ENCODE peak calls at places on chromosome 1, in nine cellular contexts. Z, K, F, D, V, L, E, R and X are unnamed samples. For H3K9me3, the result is how much of the 10 kb centered on the place peaks cover.

GRCh38 chr1:156248323-156248683 is 447 bp upstream of the PAQR6 start:
- DNase-seq in D (no peak), E (no peak), V (no peak), R (no peak), F (no peak), L (no peak), K (no peak), Z (no peak), X (no peak)

GRCh38 chr1:227729881-227730629 is 5.0 kb downstream of the JMJD4 start:
- DNase-seq in D (no peak), E (peak), R (no peak), F (no peak), K (peak), L (peak), V (no peak), Z (peak), X (no peak)

GRCh38 chr1:159594581-159594980 is 7.0 kb downstream of the APCS start:
- DNase-seq in D (no peak), R (no peak), F (no peak), E (no peak), Z (no peak), L (no peak), K (no peak), V (no peak), X (no peak)

GRCh38 chr1:157496121-157496526 is 56.2 kb downstream of the FCRL5 start:
- DNase-seq in D (no peak), L (peak), K (no peak), F (no peak), R (no peak), V (no peak), Z (no peak), E (peak), X (no peak)

GRCh38 chr1:145706282-145706681 is 886 bp downstream of the PDZK1 start:
- DNase-seq in F (no peak), R (no peak), D (no peak), V (no peak), L (peak), Z (no peak), E (no peak), K (no peak), X (peak)

GRCh38 chr1:212775241-212775640 is 16.3 kb downstream of the NSL1 start:
- DNase-seq in V (no peak), K (no peak), F (no peak), E (no peak), D (no peak), Z (no peak), R (no peak), L (no peak), X (no peak)

GRCh38 chr1:203035111-203036000 is 9.1 kb downstream of the PPFIA4 start:
- DNase-seq in D (no peak), K (no peak), L (no peak), Z (no peak), F (no peak), R (peak), E (no peak), V (no peak), X (no peak)

GRCh38 chr1:192602757-192603156 is 27.2 kb downstream of the RGS1 start:
- DNase-seq in D (no peak), K (no peak), Z (no peak), R (no peak), E (no peak), L (no peak), V (no peak), F (no peak), X (no peak)

GRCh38 chr1:205312866-205313680 is 8.5 kb downstream of the NUAK2 start:
- DNase-seq in F (no peak), K (no peak), R (no peak), L (no peak), V (no peak), E (no peak), D (no peak), Z (no peak), X (no peak)

DNA sequence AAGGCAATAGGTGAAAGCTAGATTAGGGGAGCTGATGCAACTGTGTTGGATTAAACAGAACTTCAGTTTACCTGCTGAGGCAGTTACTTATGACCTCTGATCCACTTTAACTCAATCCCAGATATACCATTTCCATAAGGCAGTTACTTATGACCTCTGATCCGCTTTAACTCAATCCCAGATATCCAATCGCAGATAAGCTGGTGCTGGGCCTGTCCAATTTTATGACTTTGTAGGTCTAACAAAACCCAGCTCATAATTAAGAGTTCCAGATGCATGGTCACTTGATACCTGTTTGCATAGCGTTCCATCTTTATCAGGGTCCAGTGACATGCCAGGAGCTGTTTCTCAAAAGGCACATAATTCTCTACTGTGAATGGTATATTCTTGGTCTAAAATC is 396.0 kb downstream of the AGBL4 start:
- DNase-seq in V (no peak), Z (no peak), F (no peak), E (no peak), D (no peak), L (no peak), R (no peak), K (no peak), X (no peak)
- H3K9me3 ChIP-seq in V (under half), Z (under half), F (under half), E (under half), D (under half), L (under half), R (under half), K (under half), X (under half)

GRCh38 chr1:64092851-64093371 is 110.5 kb upstream of the UBE2U start:
- DNase-seq in R (no peak), V (no peak), L (no peak), E (no peak), D (no peak), Z (no peak), F (no peak), K (no peak), X (no peak)

GRCh38 chr1:64090436-64090835 is 113.0 kb upstream of the UBE2U start:
- DNase-seq in F (no peak), E (no peak), R (no peak), L (no peak), D (no peak), V (no peak), Z (no peak), K (no peak), X (no peak)

GRCh38 chr1:64082459-64082858 is 121.0 kb upstream of the UBE2U start:
- DNase-seq in V (no peak), L (no peak), F (no peak), E (no peak), D (no peak), Z (no peak), K (no peak), R (no peak), X (peak)

GRCh38 chr1:64084451-64084850 is 119.0 kb upstream of the UBE2U start:
- DNase-seq in L (no peak), E (no peak), K (no peak), D (no peak), R (no peak), Z (no peak), F (no peak), V (no peak), X (no peak)

GRCh38 chr1:64087768-64088167 is 115.7 kb upstream of the UBE2U start:
- DNase-seq in E (no peak), D (no peak), K (no peak), R (no peak), Z (no peak), F (no peak), L (no peak), V (no peak), X (peak)
- H3K27ac ChIP-seq in E (no peak), D (no peak), K (no peak), R (no peak), Z (no peak), F (no peak), L (no peak), V (no peak), X (peak)

GRCh38 chr1:42420911-42421585 is 34.8 kb downstream of the ZMYND12 start:
- DNase-seq in K (peak), F (peak), R (peak), V (no peak), E (peak), L (no peak), Z (peak), D (peak), X (no peak)

GRCh38 chr1:42424201-42424600 is 31.6 kb downstream of the ZMYND12 start:
- DNase-seq in V (no peak), R (no peak), Z (no peak), K (no peak), L (peak), D (no peak), E (no peak), F (no peak), X (no peak)

GRCh38 chr1:42420145-42420544 is 35.7 kb downstream of the ZMYND12 start:
- DNase-seq in D (no peak), L (no peak), V (no peak), R (no peak), K (no peak), Z (no peak), E (no peak), F (no peak), X (no peak)

GRCh38 chr1:42423621-42424200 is 32.1 kb downstream of the ZMYND12 start:
- DNase-seq in V (no peak), F (no peak), D (no peak), K (no peak), R (no peak), Z (no peak), L (peak), E (no peak), X (no peak)

DNA sequence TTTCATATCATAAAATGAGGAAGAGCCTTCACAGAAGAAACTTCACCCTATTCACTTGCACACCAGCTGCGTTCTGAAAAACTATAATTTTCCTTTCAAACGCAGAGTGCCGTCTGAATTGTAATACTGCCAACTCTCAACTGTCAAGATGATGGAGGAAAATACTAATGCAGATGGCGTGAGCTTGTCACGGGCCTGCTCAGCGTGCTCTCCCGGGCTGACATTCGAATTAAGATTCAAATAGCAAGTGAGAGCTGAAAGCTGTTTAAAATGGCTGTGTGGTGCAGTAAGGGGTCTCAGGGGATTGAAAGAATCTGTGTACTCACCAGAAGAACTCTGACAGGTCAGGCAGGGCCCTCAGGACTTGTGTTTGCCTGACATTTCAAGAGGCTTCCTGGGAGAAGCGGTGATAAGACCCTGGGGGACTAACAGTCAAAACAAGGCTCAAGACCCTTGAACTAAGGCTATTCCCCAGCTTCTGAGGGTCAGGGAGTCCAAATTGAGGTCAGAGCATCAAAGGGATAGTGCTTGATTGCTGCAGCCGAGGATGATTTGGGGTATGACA is 33.1 kb downstream of the ZMYND12 start:
- DNase-seq in E (no peak), D (no peak), K (no peak), R (no peak), Z (no peak), V (no peak), L (no peak), F (peak), X (no peak)
- H3K9me3 ChIP-seq in E (under half), D (under half), K (under half), R (under half), Z (under half), V (under half), L (under half), F (under half), X (under half)

GRCh38 chr1:218502383-218502782 is 157.2 kb downstream of the TGFB2 start:
- DNase-seq in E (no peak), V (no peak), D (no peak), Z (no peak), R (no peak), L (no peak), F (no peak), K (no peak), X (no peak)
- H3K27ac ChIP-seq in E (no peak), V (no peak), D (no peak), Z (no peak), R (no peak), L (no peak), F (no peak), K (no peak), X (no peak)

GRCh38 chr1:180381184-180381580 is 121.2 kb downstream of the ACBD6 start:
- DNase-seq in Z (no peak), R (no peak), L (no peak), E (no peak), K (no peak), V (no peak), F (no peak), D (no peak), X (no peak)
- H3K9me3 ChIP-seq in Z (under half), R (under half), L (under half), E (under half), K (under half), V (under half), F (half or more), D (half or more), X (under half)

DNA sequence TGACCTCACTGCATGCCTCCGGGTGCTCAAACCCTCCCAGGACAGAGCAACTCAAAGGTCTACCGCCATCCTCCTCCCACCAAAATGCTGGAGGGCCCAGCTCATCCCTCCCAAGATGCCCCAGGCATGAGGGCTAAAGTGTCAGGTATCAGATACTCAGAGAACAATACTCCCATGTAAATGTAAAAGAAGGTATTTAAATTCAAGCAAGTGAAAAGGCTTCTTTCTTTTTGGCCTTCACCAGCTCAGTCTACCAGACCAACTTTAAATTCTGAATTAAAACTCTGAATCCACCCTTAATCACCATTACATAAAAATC is 3.0 kb downstream of the PARP1 start:
- DNase-seq in V (no peak), L (peak), Z (no peak), R (no peak), D (no peak), F (no peak), K (no peak), E (no peak), X (no peak)
- H3K27ac ChIP-seq in V (no peak), L (no peak), Z (no peak), R (no peak), D (peak), F (no peak), K (no peak), E (no peak), X (no peak)

GRCh38 chr1:213982814-213983588 is 4.8 kb upstream of the PROX1 start:
- DNase-seq in L (no peak), E (peak), V (no peak), D (peak), K (peak), Z (no peak), R (no peak), F (peak), X (no peak)
- H3K9me3 ChIP-seq in L (under half), E (under half), V (under half), D (under half), K (under half), Z (under half), R (under half), F (under half), X (under half)

GRCh38 chr1:153842006-153842471 is 66.8 kb downstream of the SLC27A3 start:
- DNase-seq in V (no peak), E (no peak), R (no peak), F (no peak), L (peak), D (no peak), K (no peak), Z (no peak), X (no peak)
- H3K27ac ChIP-seq in V (no peak), E (no peak), R (no peak), F (no peak), L (no peak), D (no peak), K (no peak), Z (no peak), X (no peak)

GRCh38 chr1:247112479-247112781 is 8.3 kb upstream of the ZNF669 start:
- DNase-seq in R (no peak), Z (no peak), K (no peak), L (no peak), V (no peak), D (no peak), F (no peak), E (peak), X (no peak)
- H3K9me3 ChIP-seq in R (under half), Z (under half), K (under half), L (under half), V (under half), D (under half), F (under half), E (under half), X (under half)

DNA sequence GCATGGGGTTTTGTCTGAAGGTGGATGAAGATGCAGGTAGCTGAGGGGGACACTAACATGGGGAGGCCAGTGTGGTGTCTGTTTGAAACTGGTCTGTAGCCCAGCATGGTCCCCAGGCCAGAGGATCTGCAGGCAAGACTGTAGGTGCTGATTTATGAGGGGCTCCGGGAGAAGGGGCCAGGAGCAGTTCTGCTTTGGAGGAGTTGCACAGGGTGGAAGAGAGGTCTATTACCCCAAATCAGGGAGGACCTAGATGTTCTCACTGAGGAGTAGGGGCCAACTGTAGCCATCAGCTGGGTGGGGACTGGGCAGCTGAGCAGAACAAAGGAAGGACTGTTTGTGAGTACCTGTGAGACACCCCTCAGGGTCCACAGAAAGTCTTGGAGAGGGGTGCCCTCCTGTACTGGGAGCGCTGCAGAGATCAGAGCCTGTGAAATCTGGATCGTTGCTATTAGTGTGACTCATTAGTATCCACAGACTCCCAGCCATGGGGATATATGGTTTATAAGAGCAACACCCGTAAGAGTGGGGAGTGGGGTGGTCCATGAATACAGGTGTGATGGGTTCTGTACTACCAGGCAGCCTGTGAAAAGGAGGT is 64.3 kb upstream of the IRF2BP2 start:
- DNase-seq in K (no peak), E (no peak), F (no peak), V (no peak), R (no peak), L (no peak), D (no peak), Z (no peak), X (no peak)
- H3K27ac ChIP-seq in K (no peak), E (no peak), F (no peak), V (no peak), R (no peak), L (no peak), D (no peak), Z (no peak), X (no peak)